ENCODE peak calls at places on chromosomes 12 and 14, in seven cellular contexts. U is K562, W is H1, A is IMR-90, H is A549, R is GM12878, N is HepG2. B is an unnamed sample.

GRCh38 chr12:28954333-28954732 is 194.7 kb upstream of the FAR2 start:
- DNase-seq in H (no peak), W (no peak), U (no peak), R (no peak), A (peak; percentile 65), N (no peak), B (no peak)

GRCh38 chr12:79069009-79069408 is 204.4 kb downstream of the SYT1 start:
- DNase-seq in H (no peak), W (no peak), U (no peak), A (no peak), N (no peak), R (peak; percentile 45), B (no peak)

GRCh38 chr12:32947203-32947795 is 50.7 kb upstream of the PKP2 start:
- DNase-seq in R (no peak), N (peak; percentile 9), W (no peak), H (peak; percentile 7), A (no peak), U (no peak), B (peak; percentile 54)

GRCh38 chr12:109580272-109580671 is 6.7 kb downstream of the MVK start:
- DNase-seq in U (no peak), H (no peak), W (no peak), N (no peak), A (no peak), R (no peak), B (no peak)

GRCh38 chr12:50351120-50352043 is 45.0 kb downstream of the FAM186A start:
- DNase-seq in W (no peak), R (no peak), N (peak; percentile 45), A (no peak), H (no peak), U (peak; percentile 80), B (no peak)

GRCh38 chr12:18502422-18502821 is 235.4 kb downstream of the PLCZ1 start:
- DNase-seq in H (no peak), W (no peak), N (peak; percentile 1), A (no peak), U (no peak), R (no peak), B (no peak)

GRCh38 chr14:61145903-61146411 is 135.2 kb downstream of the TMEM30B start:
- DNase-seq in W (no peak), A (peak; percentile 82), R (no peak), H (no peak), U (no peak), N (no peak), B (peak; percentile 46)

GRCh38 chr12:25583545-25583944 is 30.5 kb upstream of the LMNTD1 start:
- DNase-seq in N (no peak), H (no peak), R (no peak), W (peak; percentile 1), A (peak; percentile 19), U (no peak), B (peak; percentile 61)

GRCh38 chr12:19648173-19648572 is 208.9 kb downstream of the AEBP2 start:
- DNase-seq in R (no peak), W (no peak), A (no peak), H (no peak), U (no peak), N (no peak), B (no peak)

GRCh38 chr12:68613209-68613904 is 2.7 kb downstream of the RAP1B start:
- DNase-seq in H (no peak), U (no peak), N (no peak), W (no peak), R (no peak), A (no peak), B (no peak)

GRCh38 chr14:32129124-32129523 is 52.0 kb downstream of the ARHGAP5 start:
- DNase-seq in R (no peak), H (peak; percentile 24), N (no peak), U (no peak), W (no peak), A (peak; percentile 58), B (no peak)

GRCh38 chr14:63300854-63301253 is 17.9 kb downstream of the GPHB5 start:
- DNase-seq in A (no peak), U (no peak), H (no peak), R (no peak), N (no peak), W (no peak), B (no peak)

GRCh38 chr12:23113781-23114180 is 488.8 kb downstream of the ETNK1 start:
- DNase-seq in N (no peak), A (no peak), R (no peak), H (no peak), U (no peak), W (no peak), B (no peak)

GRCh38 chr12:73067616-73068015 is 795.4 kb downstream of the TRHDE start:
- DNase-seq in W (no peak), R (no peak), H (no peak), N (no peak), U (no peak), A (no peak), B (no peak)

GRCh38 chr12:95547522-95548055 is 3.7 kb downstream of the USP44 start:
- DNase-seq in A (peak; percentile 96), U (no peak), H (no peak), W (no peak), N (no peak), R (no peak), B (no peak)

GRCh38 chr14:52013984-52014600 is 24.7 kb downstream of the RTRAF start:
- DNase-seq in U (peak; percentile 11), N (no peak), R (no peak), H (peak; percentile 8), A (no peak), W (no peak), B (peak; percentile 45)

GRCh38 chr12:47078733-47079364 is 572 bp upstream of the PCED1B start:
- DNase-seq in N (no peak), A (peak; percentile 37), R (no peak), H (peak; percentile 57), W (no peak), U (no peak), B (no peak)

GRCh38 chr14:104970231-104971068 is 7.7 kb downstream of the AHNAK2 start:
- DNase-seq in W (no peak), U (peak; percentile 37), H (peak; percentile 78), R (no peak), A (peak; percentile 81), N (no peak), B (no peak)

GRCh38 chr12:43766291-43766690 is 7.5 kb downstream of the IRAK4 start:
- DNase-seq in H (no peak), U (no peak), R (no peak), A (peak; percentile 19), W (no peak), N (no peak), B (no peak)

GRCh38 chr14:94483729-94484275 is 7.8 kb upstream of the SERPINA9 start:
- DNase-seq in U (no peak), H (no peak), R (no peak), N (no peak), A (peak; percentile 56), W (no peak), B (no peak)

GRCh38 chr12:124592050-124592449 is 24.6 kb upstream of the NCOR2 start:
- DNase-seq in W (no peak), A (peak; percentile 73), R (no peak), H (no peak), U (no peak), N (no peak), B (no peak)
- TF ChIP-seq RFX5 in W (no peak), A (no peak), R (no peak), H (no peak), U (no peak), N (no peak), B (no peak)

GRCh38 chr14:23573384-23573783 is 5.2 kb downstream of the JPH4 start:
- DNase-seq in N (no peak), A (no peak), W (no peak), R (no peak), H (no peak), U (no peak), B (no peak)
- TF ChIP-seq RFX5 in N (peak; percentile 50), A (no peak), W (no peak), R (no peak), H (no peak), U (no peak), B (no peak)

GRCh38 chr14:24398298-24398942 is 383 bp upstream of the NYNRIN start:
- DNase-seq in R (no peak), N (no peak), H (no peak), A (no peak), W (no peak), U (no peak), B (peak; percentile 73)

GRCh38 chr14:24398943-24399801 is at the start of gene NYNRIN:
- DNase-seq in H (no peak), W (no peak), N (no peak), A (peak; percentile 12), R (no peak), U (peak; percentile 83), B (peak; percentile 87)

GRCh38 chr14:24397639-24398297 is 1.0 kb upstream of the NYNRIN start:
- DNase-seq in H (no peak), A (no peak), U (no peak), W (no peak), N (no peak), R (no peak), B (no peak)

GRCh38 chr14:24394275-24394674 is 4.5 kb upstream of the NYNRIN start:
- DNase-seq in R (no peak), H (no peak), U (no peak), N (no peak), A (no peak), W (no peak), B (no peak)

GRCh38 chr14:24395609-24396580 is 2.9 kb upstream of the NYNRIN start:
- DNase-seq in R (no peak), W (no peak), U (no peak), A (no peak), H (no peak), N (no peak), B (no peak)
- TF ChIP-seq RFX5 in R (no peak), W (no peak), U (no peak), A (no peak), H (no peak), N (no peak), B (no peak)

DNA sequence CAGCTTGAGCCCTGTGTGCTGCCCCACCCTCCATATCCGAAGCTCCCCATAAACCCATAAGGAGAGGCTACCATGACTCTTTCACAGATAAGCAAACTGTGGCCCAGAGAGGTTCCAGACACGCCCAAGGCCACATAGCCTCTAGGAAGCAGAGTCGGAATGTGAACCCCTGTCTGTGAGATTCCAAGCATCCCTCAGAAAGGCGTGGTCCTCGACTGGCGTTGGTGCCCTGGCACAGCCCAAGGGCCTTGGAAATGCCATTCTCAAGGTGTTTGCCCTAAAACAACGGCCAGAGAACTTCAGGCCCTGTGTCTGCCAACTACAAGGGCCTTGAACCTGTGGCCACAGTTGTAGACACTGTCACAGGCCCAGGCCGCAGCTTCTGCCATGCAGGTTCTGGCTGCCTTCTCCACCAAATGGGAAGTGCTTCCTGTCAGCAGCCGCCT is 8.5 kb upstream of the DIO3 start:
- DNase-seq in U (no peak), N (no peak), W (no peak), R (no peak), H (peak; percentile 83), A (no peak), B (no peak)
- TF ChIP-seq RFX5 in U (no peak), N (no peak), W (no peak), R (no peak), H (no peak), A (no peak), B (no peak)

GRCh38 chr14:86015916-86016315 is 486.0 kb downstream of the FLRT2 start:
- DNase-seq in R (no peak), W (no peak), H (no peak), N (no peak), A (peak; percentile 82), U (no peak), B (no peak)
- TF ChIP-seq RFX5 in R (no peak), W (no peak), H (no peak), N (no peak), A (no peak), U (no peak), B (no peak)

B was measured in SK-N-SH.